ENCODE peak calls at places on chromosomes 16 and 17, in seven cellular contexts. R, G, N, O, C, Y and A are unnamed samples.

GRCh38 chr16:87570564-87570937 is 31.8 kb upstream of the JPH3 start:
- DNase-seq in O (no peak), R (no peak), Y (no peak), N (no peak), C (no peak), G (no peak), A (no peak)

GRCh38 chr17:67095803-67096202 is 51.4 kb downstream of the CACNG1 start:
- DNase-seq in Y (no peak), N (no peak), C (no peak), R (peak; percentile 35), G (peak; percentile 67), O (no peak), A (no peak)

GRCh38 chr16:71625113-71625850 is 702 bp upstream of the MARVELD3 start:
- DNase-seq in R (no peak), Y (no peak), C (no peak), G (no peak), O (no peak), N (no peak), A (no peak)

GRCh38 chr16:67667817-67668494 is 1.3 kb downstream of the C16orf86 start:
- DNase-seq in O (peak; percentile 87), R (peak; percentile 94), C (peak; percentile 86), N (peak; percentile 95), Y (peak; percentile 89), G (peak; percentile 84), A (peak; percentile 88)

GRCh38 chr17:19387921-19388521 is 1.0 kb upstream of the MFAP4 start:
- DNase-seq in C (peak; percentile 3), R (no peak), Y (no peak), N (no peak), O (no peak), G (no peak), A (no peak)

GRCh38 chr17:71147906-71148305 is 972.9 kb upstream of the SOX9 start:
- DNase-seq in R (no peak), C (no peak), G (no peak), Y (no peak), O (no peak), N (no peak), A (no peak)

GRCh38 chr17:9487406-9487805 is 88.2 kb downstream of the STX8 start:
- DNase-seq in G (peak; percentile 52), N (no peak), Y (no peak), C (no peak), O (no peak), R (no peak), A (no peak)

GRCh38 chr16:67277294-67277998 is 1.9 kb upstream of the PLEKHG4 start:
- DNase-seq in Y (peak; percentile 71), N (peak; percentile 91), O (peak; percentile 76), R (peak; percentile 98), C (peak; percentile 8), G (peak; percentile 100), A (peak; percentile 59)

GRCh38 chr16:8998114-8998513 is 34.4 kb upstream of the USP7 start:
- DNase-seq in O (no peak), N (no peak), R (peak; percentile 49), C (no peak), Y (no peak), G (peak; percentile 42), A (no peak)

GRCh38 chr17:9768381-9768934 is 22.9 kb downstream of the DHRS7C start:
- DNase-seq in O (no peak), R (peak; percentile 55), Y (no peak), G (peak; percentile 24), C (no peak), N (no peak), A (no peak)

GRCh38 chr16:49986351-49987124 is 38.5 kb upstream of the CNEP1R1 start:
- DNase-seq in N (no peak), R (peak; percentile 41), C (no peak), G (peak; percentile 49), O (no peak), Y (no peak), A (no peak)

DNA sequence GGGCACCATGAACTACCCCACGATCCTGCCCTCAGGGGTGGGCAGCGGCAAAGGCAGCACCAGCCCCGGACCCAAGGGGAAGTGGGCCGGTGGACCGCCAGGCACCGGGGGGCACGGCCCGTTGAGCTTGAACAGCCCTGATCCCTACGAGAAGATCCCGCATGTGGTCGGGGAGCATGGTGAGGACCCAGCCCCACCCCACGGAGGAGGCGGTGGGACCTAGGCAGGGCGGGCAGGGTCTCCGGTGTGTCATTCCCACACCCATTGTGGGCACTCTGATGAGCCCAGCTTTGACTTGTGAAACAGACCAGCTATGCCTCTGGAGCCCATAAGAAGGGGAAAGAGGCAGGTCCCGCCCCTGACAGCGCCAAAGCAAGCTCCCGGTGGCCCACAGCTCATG is 22.8 kb downstream of the TPSG1 start:
- DNase-seq in R (no peak), G (no peak), Y (no peak), N (no peak), O (no peak), C (no peak), A (no peak)
- H3K27ac ChIP-seq in R (no peak overlapping the region), G (no peak overlapping the region), Y (no peak overlapping the region), N (no peak overlapping the region), O (no peak overlapping the region), C (no peak overlapping the region), A (no peak overlapping the region)

GRCh38 chr16:35185366-35186044 is 1726.1 kb downstream of the TP53TG3F start:
- DNase-seq in O (no peak), R (no peak), N (no peak), Y (no peak), G (no peak), C (no peak), A (no peak)

GRCh38 chr16:35188288-35189155 is 1729.1 kb downstream of the TP53TG3F start:
- DNase-seq in N (no peak), R (no peak), G (no peak), Y (peak; percentile 48), O (no peak), C (no peak), A (peak; percentile 60)

GRCh38 chr16:35184356-35184870 is 1725.0 kb downstream of the TP53TG3F start:
- DNase-seq in N (no peak), R (no peak), C (no peak), O (no peak), Y (peak; percentile 24), G (no peak), A (no peak)

GRCh38 chr16:35186045-35186759 is 1726.8 kb downstream of the TP53TG3F start:
- DNase-seq in O (no peak), Y (no peak), R (no peak), N (no peak), G (no peak), C (no peak), A (no peak)

GRCh38 chr16:35187665-35188225 is 1728.3 kb downstream of the TP53TG3F start:
- DNase-seq in N (no peak), Y (no peak), C (no peak), G (no peak), R (no peak), O (no peak), A (no peak)
- H3K9me3 ChIP-seq in N (no peaks in the 10 kb centered on the region), Y (no peaks in the 10 kb centered on the region), C (no peaks in the 10 kb centered on the region), G (no peaks in the 10 kb centered on the region), R (peaks cover 4% of the 10 kb centered on the region), O (no peaks in the 10 kb centered on the region), A (no peaks in the 10 kb centered on the region)

GRCh38 chr17:206941-207560 is 25.6 kb upstream of the DOC2B start:
- DNase-seq in O (no peak), Y (no peak), R (no peak), C (no peak), G (no peak), N (no peak), A (no peak)
- H3K4me3 ChIP-seq in O (no peak overlapping the region), Y (no peak overlapping the region), R (no peak overlapping the region), C (no peak overlapping the region), G (no peak overlapping the region), N (no peak overlapping the region), A (no peak overlapping the region)

DNA sequence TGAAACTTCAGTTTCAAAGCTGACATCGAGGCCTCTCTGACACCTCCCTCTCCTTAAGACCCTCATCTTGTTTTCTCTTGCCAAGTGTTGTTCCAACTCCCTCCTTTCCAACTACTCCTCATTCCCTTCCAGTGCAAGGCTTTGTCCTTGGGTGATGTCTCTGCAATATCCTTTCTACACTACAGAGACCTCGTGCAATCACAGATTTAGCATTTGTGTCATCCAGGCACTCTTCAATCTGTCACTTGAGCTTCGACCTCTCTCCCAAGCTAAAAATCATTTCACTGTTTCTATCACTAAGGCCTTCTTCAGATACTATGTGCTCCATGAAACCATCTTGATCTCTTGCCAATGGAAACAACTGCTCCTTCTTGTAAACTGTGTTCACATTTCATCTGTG is 31.6 kb downstream of the TEKT3 start:
- DNase-seq in N (no peak), R (no peak), O (no peak), C (no peak), Y (no peak), G (no peak), A (no peak)
- H3K27ac ChIP-seq in N (no peak overlapping the region), R (no peak overlapping the region), O (peak overlapping the region; percentile 58), C (no peak overlapping the region), Y (no peak overlapping the region), G (no peak overlapping the region), A (no peak overlapping the region)

GRCh38 chr16:89906141-89907025 is 12.3 kb upstream of the MC1R start:
- DNase-seq in R (no peak), Y (no peak), C (no peak), N (no peak), G (no peak), O (no peak), A (no peak)

GRCh38 chr16:89907055-89907814 is 11.4 kb upstream of the MC1R start:
- DNase-seq in Y (no peak), C (no peak), N (no peak), R (no peak), G (no peak), O (no peak), A (no peak)

GRCh38 chr16:89910717-89911354 is 7.8 kb upstream of the MC1R start:
- DNase-seq in R (no peak), G (no peak), O (no peak), N (no peak), Y (no peak), C (no peak), A (no peak)

GRCh38 chr16:89909777-89910716 is 8.6 kb upstream of the MC1R start:
- DNase-seq in Y (peak; percentile 91), R (peak; percentile 81), O (peak; percentile 83), C (peak; percentile 75), N (peak; percentile 79), G (peak; percentile 73), A (peak; percentile 75)

GRCh38 chr16:89908236-89908635 is 10.4 kb upstream of the MC1R start:
- DNase-seq in N (no peak), O (no peak), C (no peak), G (no peak), R (no peak), Y (no peak), A (no peak)
- H3K9me3 ChIP-seq in N (no peaks in the 10 kb centered on the region), O (no peaks in the 10 kb centered on the region), C (no peaks in the 10 kb centered on the region), G (no peaks in the 10 kb centered on the region), R (no peaks in the 10 kb centered on the region), Y (no peaks in the 10 kb centered on the region), A (no peaks in the 10 kb centered on the region)

DNA sequence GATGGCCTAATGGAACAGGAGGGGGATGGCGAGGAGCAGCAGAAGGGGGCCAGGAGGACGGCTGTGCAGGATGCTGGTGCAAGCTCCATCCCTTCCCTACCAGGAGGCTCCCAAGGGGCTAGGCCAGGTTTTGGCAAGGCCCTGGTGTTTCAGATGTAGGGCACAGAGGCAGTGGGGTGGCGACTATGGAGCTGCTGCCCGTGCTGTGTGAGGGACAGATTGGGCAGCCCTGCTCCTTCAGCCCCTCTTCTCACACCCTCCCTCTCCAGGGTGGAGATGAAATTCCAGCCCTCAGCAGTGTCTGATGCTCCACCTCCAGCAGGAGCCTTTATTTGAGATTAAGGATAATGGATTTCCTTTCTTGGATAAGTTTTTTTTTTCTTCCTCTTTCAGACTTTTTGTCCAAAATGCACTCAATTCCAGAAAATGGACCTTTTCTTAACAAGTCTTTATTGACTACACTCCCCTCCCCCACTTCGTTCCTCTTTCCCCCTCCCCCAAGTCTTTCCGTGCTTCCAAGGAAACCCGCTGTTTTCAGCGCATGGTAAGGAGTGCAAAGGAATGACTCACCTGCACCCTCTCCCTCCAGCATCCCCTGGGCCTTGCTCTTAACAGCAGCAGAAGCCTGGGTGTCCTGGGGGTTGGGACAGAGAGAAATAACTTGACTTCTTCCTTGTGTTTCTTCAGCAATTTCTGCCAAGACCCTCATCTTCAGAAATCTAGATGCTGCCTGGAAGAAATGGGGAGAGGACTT is 95.2 kb downstream of the CCDC182 start:
- DNase-seq in Y (no peak), O (no peak), N (no peak), R (peak; percentile 47), G (peak; percentile 84), C (no peak), A (no peak)
- H3K4me3 ChIP-seq in Y (no peak overlapping the region), O (no peak overlapping the region), N (no peak overlapping the region), R (no peak overlapping the region), G (no peak overlapping the region), C (no peak overlapping the region), A (no peak overlapping the region)